ENCODE peak calls at places on chromosomes 13 and 19, in ten cellular contexts. U is GM23248, T is hepatocyte, S is HepG2, N is PC-3, X is fibroblast of lung, F is GM12878, L is MM.1S, V is A673, P is neural progenitor cell. M is an unnamed sample. For H3K9me3, the result is how much of the 10 kb centered on the place peaks cover.

GRCh38 chr19:1001538-1002166 is 1.4 kb downstream of the GRIN3B start:
- DNase-seq in U (peak), T (peak), S (no peak), N (peak), X (no peak), F (no peak), L (peak), V (peak), P (peak), M (no peak)

GRCh38 chr19:42601811-42602443 is 7.2 kb upstream of the CEACAM8 start:
- DNase-seq in U (peak), T (peak), S (peak), N (peak), X (peak), F (no peak), L (peak), V (peak), P (peak), M (peak)

GRCh38 chr13:24271611-24272451 is 37.5 kb upstream of the C1QTNF9 start:
- DNase-seq in U (peak), T (peak), S (peak), N (no peak), X (peak), F (peak), L (no peak), V (peak), P (peak), M (peak)

GRCh38 chr13:52345048-52345447 is 60.9 kb downstream of the THSD1 start:
- DNase-seq in U (peak), T (no peak), S (no peak), N (no peak), X (peak), F (no peak), L (no peak), V (no peak), P (no peak), M (peak)

GRCh38 chr13:94009696-94010095 is 469.8 kb downstream of the DCT start:
- DNase-seq in U (peak), T (no peak), S (no peak), N (peak), X (peak), F (no peak), L (no peak), V (no peak), P (no peak), M (peak)

GRCh38 chr19:8494158-8494557 is 8.3 kb downstream of the PRAM1 start:
- DNase-seq in U (no peak), T (no peak), S (no peak), N (no peak), X (no peak), F (no peak), L (no peak), V (no peak), P (no peak), M (no peak)

GRCh38 chr19:32692727-32693061 is 1.1 kb downstream of the NUDT19 start:
- DNase-seq in U (peak), T (no peak), S (no peak), N (no peak), X (no peak), F (no peak), L (no peak), V (no peak), P (no peak), M (no peak)

GRCh38 chr13:71864094-71864980 is 2.7 kb downstream of the DACH1 start:
- DNase-seq in U (no peak), T (peak), S (no peak), N (no peak), X (peak), F (no peak), L (no peak), V (peak), P (peak), M (no peak)

GRCh38 chr19:55452381-55453325 is 8.8 kb downstream of the ISOC2 start:
- DNase-seq in U (peak), T (peak), S (peak), N (peak), X (peak), F (no peak), L (no peak), V (peak), P (peak), M (peak)

GRCh38 chr19:35545001-35545854 is at the start of gene TMEM147:
- DNase-seq in U (peak), T (peak), S (peak), N (peak), X (peak), F (no peak), L (peak), V (peak), P (peak), M (peak)

GRCh38 chr19:49200238-49200862 is 42.8 kb downstream of the TRPM4 start:
- DNase-seq in U (peak), T (no peak), S (no peak), N (peak), X (no peak), F (no peak), L (no peak), V (peak), P (no peak), M (no peak)

GRCh38 chr13:69856331-69856730 is 251.3 kb upstream of the ATXN8OS start:
- DNase-seq in U (no peak), T (peak), S (no peak), N (peak), X (peak), F (no peak), L (no peak), V (no peak), P (peak), M (peak)

GRCh38 chr19:15506074-15506565 is 2.2 kb upstream of the CYP4F22 start:
- DNase-seq in U (no peak), T (no peak), S (no peak), N (no peak), X (no peak), F (no peak), L (no peak), V (no peak), P (no peak), M (no peak)

GRCh38 chr19:15507068-15508034 is 974 bp upstream of the CYP4F22 start:
- DNase-seq in U (no peak), T (no peak), S (no peak), N (no peak), X (no peak), F (no peak), L (no peak), V (peak), P (no peak), M (no peak)

GRCh38 chr19:15508035-15508710 is at the start of gene CYP4F22:
- DNase-seq in U (no peak), T (no peak), S (no peak), N (no peak), X (no peak), F (no peak), L (no peak), V (peak), P (no peak), M (no peak)

GRCh38 chr19:15516363-15516762 is 8.0 kb downstream of the CYP4F22 start:
- DNase-seq in U (no peak), T (no peak), S (no peak), N (no peak), X (no peak), F (no peak), L (no peak), V (no peak), P (no peak), M (no peak)

GRCh38 chr19:15511671-15512424 is 3.5 kb downstream of the CYP4F22 start:
- DNase-seq in U (no peak), T (no peak), S (no peak), N (no peak), X (no peak), F (no peak), L (no peak), V (no peak), P (no peak), M (no peak)
- H3K9me3 ChIP-seq in U (under half), T (under half), S (under half), N (under half), X (under half), F (under half), L (under half), V (under half), P (under half), M (under half)

GRCh38 chr19:13866463-13867046 is 10.4 kb upstream of the NANOS3 start:
- DNase-seq in U (no peak), T (peak), S (no peak), N (no peak), X (no peak), F (no peak), L (no peak), V (no peak), P (no peak), M (no peak)
- TF ChIP-seq EZH2 in U (no peak), T (no peak), S (no peak), N (no peak), X (no peak), F (no peak), L (no peak), V (no peak), P (no peak), M (no peak)

GRCh38 chr19:44255705-44256411 is 3.8 kb upstream of the ZNF233 start:
- DNase-seq in U (no peak), T (no peak), S (no peak), N (no peak), X (no peak), F (no peak), L (no peak), V (no peak), P (no peak), M (no peak)

GRCh38 chr19:44260343-44260681 is 626 bp downstream of the ZNF233 start:
- DNase-seq in U (no peak), T (peak), S (no peak), N (no peak), X (no peak), F (no peak), L (peak), V (no peak), P (peak), M (no peak)

GRCh38 chr19:44260695-44261446 is 1.2 kb downstream of the ZNF233 start:
- DNase-seq in U (peak), T (no peak), S (peak), N (no peak), X (no peak), F (no peak), L (no peak), V (no peak), P (no peak), M (no peak)

GRCh38 chr19:44258139-44258538 is 1.5 kb upstream of the ZNF233 start:
- DNase-seq in U (no peak), T (no peak), S (no peak), N (no peak), X (no peak), F (no peak), L (no peak), V (no peak), P (no peak), M (no peak)

DNA sequence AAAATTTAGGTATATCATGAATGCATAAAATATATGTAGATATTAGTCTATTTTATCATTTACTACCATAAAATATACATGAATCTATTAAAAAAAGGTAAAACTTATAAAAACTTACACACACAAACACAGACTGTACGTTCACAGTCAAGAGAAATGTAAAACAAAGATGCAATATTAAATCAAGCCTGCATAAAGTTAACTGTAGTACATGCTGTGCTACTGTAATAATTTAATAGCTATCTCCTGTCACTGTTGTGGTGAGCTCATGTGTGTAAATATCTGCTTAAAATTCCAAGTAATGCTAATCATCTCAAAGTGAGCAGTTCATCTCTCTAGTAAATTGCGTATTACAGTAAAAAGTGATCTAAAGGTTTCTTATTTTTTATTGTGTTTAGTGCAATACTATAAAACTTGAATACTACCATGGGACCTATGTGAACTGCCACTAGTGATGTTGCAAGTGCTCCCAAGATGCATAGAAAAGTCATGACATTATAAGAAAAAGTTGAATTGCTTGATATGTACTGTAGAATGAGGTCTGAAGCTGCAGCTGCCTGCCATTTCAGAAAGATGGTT is 762 bp upstream of the ZNF233 start:
- DNase-seq in U (no peak), T (no peak), S (no peak), N (peak), X (no peak), F (no peak), L (no peak), V (no peak), P (no peak), M (no peak)
- H3K9me3 ChIP-seq in U (under half), T (under half), S (under half), N (under half), X (under half), F (under half), L (under half), V (under half), P (under half), M (under half)

DNA sequence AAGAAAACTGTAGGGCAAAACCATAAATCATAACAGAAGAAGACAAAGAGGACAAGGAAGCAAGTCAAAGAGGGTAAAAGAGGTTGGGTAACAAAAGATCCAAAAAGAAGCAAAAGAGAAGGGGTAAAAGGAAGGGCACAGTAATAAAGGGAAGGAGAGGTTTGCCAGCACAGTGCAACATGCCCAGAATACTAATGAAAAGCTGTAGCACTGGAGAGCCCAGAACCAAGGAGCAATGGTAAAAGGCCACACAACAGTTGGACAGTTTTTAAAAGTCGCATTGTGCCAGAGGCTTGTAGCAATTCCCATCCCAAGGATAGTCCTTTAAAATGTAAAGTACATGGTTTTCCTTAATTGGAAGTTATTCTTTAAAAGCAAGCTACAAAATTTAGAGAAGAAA is 506.5 kb downstream of the PCDH9 start:
- DNase-seq in U (no peak), T (no peak), S (no peak), N (no peak), X (no peak), F (no peak), L (no peak), V (no peak), P (no peak), M (no peak)
- TF ChIP-seq EZH2 in U (no peak), T (no peak), S (no peak), N (no peak), X (no peak), F (no peak), L (no peak), V (no peak), P (no peak), M (no peak)

GRCh38 chr19:23054456-23054855 is 51.5 kb upstream of the ZNF728 start:
- DNase-seq in U (no peak), T (no peak), S (no peak), N (no peak), X (no peak), F (no peak), L (no peak), V (no peak), P (no peak), M (no peak)

GRCh38 chr19:23055946-23056345 is 53.0 kb upstream of the ZNF728 start:
- DNase-seq in U (no peak), T (no peak), S (no peak), N (peak), X (no peak), F (no peak), L (no peak), V (no peak), P (no peak), M (no peak)

GRCh38 chr19:23055501-23055900 is 52.5 kb upstream of the ZNF728 start:
- DNase-seq in U (no peak), T (no peak), S (no peak), N (no peak), X (no peak), F (no peak), L (no peak), V (no peak), P (no peak), M (no peak)

GRCh38 chr19:23060016-23060415 is 56.8 kb upstream of the ZNF730 start:
- DNase-seq in U (no peak), T (no peak), S (no peak), N (no peak), X (no peak), F (no peak), L (no peak), V (no peak), P (no peak), M (no peak)

GRCh38 chr19:23056516-23056915 is 53.5 kb upstream of the ZNF728 start:
- DNase-seq in U (no peak), T (no peak), S (no peak), N (no peak), X (no peak), F (no peak), L (no peak), V (no peak), P (no peak), M (no peak)
- H3K9me3 ChIP-seq in U (under half), T (under half), S (half or more), N (under half), X (under half), F (under half), L (under half), V (under half), P (under half), M (under half)

GRCh38 chr19:18000480-18000980 is 7.4 kb upstream of the ARRDC2 start:
- DNase-seq in U (no peak), T (no peak), S (no peak), N (no peak), X (no peak), F (no peak), L (no peak), V (no peak), P (peak), M (no peak)

GRCh38 chr19:18001837-18002345 is 6.1 kb upstream of the ARRDC2 start:
- DNase-seq in U (no peak), T (no peak), S (no peak), N (no peak), X (no peak), F (no peak), L (no peak), V (no peak), P (no peak), M (no peak)

GRCh38 chr19:18002347-18002850 is 5.6 kb upstream of the ARRDC2 start:
- DNase-seq in U (no peak), T (no peak), S (no peak), N (no peak), X (no peak), F (no peak), L (no peak), V (no peak), P (no peak), M (no peak)

GRCh38 chr19:17999685-18000479 is 8.1 kb upstream of the ARRDC2 start:
- DNase-seq in U (no peak), T (no peak), S (no peak), N (no peak), X (no peak), F (no peak), L (no peak), V (no peak), P (no peak), M (no peak)

DNA sequence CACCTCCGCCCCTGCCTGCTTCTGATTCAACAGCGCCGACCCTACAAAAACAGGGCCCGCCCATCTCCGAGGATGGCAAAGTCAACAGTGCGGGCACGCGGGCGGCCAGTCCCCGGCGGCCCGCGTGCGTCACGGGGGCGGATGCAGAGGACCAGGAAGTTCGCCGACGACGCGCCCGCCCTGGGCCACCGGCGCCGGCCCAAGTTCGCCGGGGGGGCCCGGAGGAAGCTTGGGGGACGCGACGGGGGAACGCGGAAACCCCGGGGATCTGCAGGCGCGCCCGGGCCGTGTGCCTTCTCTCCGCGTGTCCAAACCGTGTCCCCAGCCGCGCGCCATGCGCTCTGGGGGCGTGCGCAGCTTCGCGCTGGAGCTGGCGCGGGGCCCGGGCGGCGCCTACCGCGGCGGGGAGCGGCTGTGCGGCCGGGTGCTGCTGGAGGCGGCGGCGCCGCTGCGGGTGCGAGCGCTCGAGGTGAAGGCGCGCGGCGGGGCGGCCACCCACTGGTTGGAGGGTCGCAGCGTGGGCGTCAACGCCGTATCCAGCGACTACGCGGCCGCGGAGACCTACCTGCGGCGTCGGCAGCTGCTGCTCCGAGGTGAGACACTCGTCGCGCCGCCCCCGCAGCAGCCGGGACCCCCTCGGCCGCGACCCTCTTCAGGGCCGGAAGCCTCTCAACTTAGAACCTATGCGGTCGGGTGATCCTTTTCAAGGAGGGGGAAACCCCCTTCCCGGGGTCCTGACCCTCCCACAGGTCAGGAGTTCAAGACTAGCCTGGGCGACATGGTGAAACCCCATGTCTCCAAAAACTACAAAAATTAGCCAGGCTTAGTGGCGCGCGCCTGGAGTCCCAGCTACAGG is 6.8 kb upstream of the ARRDC2 start:
- DNase-seq in U (peak), T (peak), S (peak), N (peak), X (peak), F (no peak), L (no peak), V (peak), P (peak), M (peak)
- TF ChIP-seq EZH2 in U (no peak), T (no peak), S (no peak), N (no peak), X (no peak), F (no peak), L (no peak), V (no peak), P (peak), M (no peak)

GRCh38 chr19:58044391-58044790 is 10.6 kb downstream of the ZSCAN1 start:
- DNase-seq in U (no peak), T (no peak), S (no peak), N (no peak), X (no peak), F (no peak), L (no peak), V (no peak), P (no peak), M (no peak)

GRCh38 chr19:58045411-58046050 is 11.7 kb downstream of the ZSCAN1 start:
- DNase-seq in U (no peak), T (no peak), S (no peak), N (no peak), X (no peak), F (no peak), L (no peak), V (no peak), P (no peak), M (no peak)

GRCh38 chr19:58046856-58047255 is 12.2 kb upstream of the ZNF135 start:
- DNase-seq in U (no peak), T (no peak), S (no peak), N (no peak), X (no peak), F (no peak), L (no peak), V (no peak), P (no peak), M (no peak)

GRCh38 chr19:58044886-58045285 is 11.1 kb downstream of the ZSCAN1 start:
- DNase-seq in U (no peak), T (no peak), S (no peak), N (no peak), X (no peak), F (no peak), L (no peak), V (no peak), P (no peak), M (no peak)

GRCh38 chr19:58047672-58048071 is 11.4 kb upstream of the ZNF135 start:
- DNase-seq in U (no peak), T (no peak), S (no peak), N (no peak), X (no peak), F (no peak), L (no peak), V (no peak), P (no peak), M (no peak)
- H3K9me3 ChIP-seq in U (under half), T (under half), S (half or more), N (under half), X (under half), F (under half), L (under half), V (under half), P (under half), M (under half)